ENCODE peak calls at places on chromosome 10, in ten cellular contexts. K, Q, Z, B, F, J, P, C, W and U are unnamed samples.

GRCh38 chr10:132540456-132540855 is 2.9 kb downstream of the INPP5A start:
- DNase-seq in K (peak; percentile 71), Q (no peak), Z (peak; percentile 44), B (no peak), F (peak; percentile 51), J (peak; percentile 55), P (no peak), C (no peak), W (no peak), U (no peak)

GRCh38 chr10:88136712-88137111 is 273.3 kb downstream of the PTEN start:
- DNase-seq in K (no peak), Q (no peak), Z (no peak), B (no peak), F (no peak), J (no peak), P (no peak), C (no peak), W (no peak), U (no peak)

GRCh38 chr10:62183442-62183841 is 85.2 kb downstream of the RTKN2 start:
- DNase-seq in K (no peak), Q (no peak), Z (no peak), B (no peak), F (no peak), J (no peak), P (no peak), C (peak; percentile 47), W (no peak), U (no peak)

GRCh38 chr10:86670876-86671275 is 2.6 kb downstream of the LDB3 start:
- DNase-seq in K (no peak), Q (no peak), Z (no peak), B (no peak), F (no peak), J (no peak), P (no peak), C (no peak), W (no peak), U (no peak)

GRCh38 chr10:30559118-30559684 is 70.4 kb downstream of the LYZL2 start:
- DNase-seq in K (no peak), Q (no peak), Z (no peak), B (no peak), F (no peak), J (no peak), P (no peak), C (no peak), W (peak; percentile 90), U (no peak)

GRCh38 chr10:11875499-11876281 is 52.5 kb downstream of the PROSER2 start:
- DNase-seq in K (peak; percentile 90), Q (peak; percentile 98), Z (peak; percentile 91), B (peak; percentile 90), F (no peak), J (peak; percentile 91), P (peak; percentile 9), C (no peak), W (peak; percentile 87), U (peak; percentile 86)

GRCh38 chr10:116761883-116762282 is 19.5 kb upstream of the HSPA12A start:
- DNase-seq in K (no peak), Q (no peak), Z (no peak), B (no peak), F (no peak), J (peak; percentile 12), P (no peak), C (no peak), W (no peak), U (no peak)

GRCh38 chr10:66180651-66181318 is 745.1 kb upstream of the LRRTM3 start:
- DNase-seq in K (no peak), Q (peak; percentile 62), Z (peak; percentile 78), B (peak; percentile 31), F (peak; percentile 74), J (no peak), P (no peak), C (peak; percentile 1), W (peak; percentile 27), U (peak; percentile 34)

GRCh38 chr10:87734987-87735827 is 75.5 kb downstream of the PAPSS2 start:
- DNase-seq in K (no peak), Q (peak; percentile 41), Z (peak; percentile 69), B (no peak), F (peak; percentile 63), J (no peak), P (no peak), C (no peak), W (no peak), U (no peak)

GRCh38 chr10:47371629-47372485 is 12.2 kb downstream of the ZNF488 start:
- DNase-seq in K (peak; percentile 43), Q (no peak), Z (no peak), B (peak; percentile 12), F (no peak), J (peak; percentile 7), P (no peak), C (no peak), W (peak; percentile 11), U (no peak)

GRCh38 chr10:38010150-38010903 is at the start of gene ZNF33A:
- DNase-seq in K (peak; percentile 90), Q (peak; percentile 96), Z (peak; percentile 96), B (peak; percentile 95), F (peak; percentile 92), J (peak; percentile 94), P (peak; percentile 72), C (peak; percentile 92), W (peak; percentile 94), U (peak; percentile 85)
- TF ChIP-seq CTCF in K (no peak), Q (no peak), Z (no peak), B (no peak), F (no peak), J (peak; percentile 27), P (peak; percentile 25), C (peak; percentile 3), W (no peak), U (no peak)

DNA sequence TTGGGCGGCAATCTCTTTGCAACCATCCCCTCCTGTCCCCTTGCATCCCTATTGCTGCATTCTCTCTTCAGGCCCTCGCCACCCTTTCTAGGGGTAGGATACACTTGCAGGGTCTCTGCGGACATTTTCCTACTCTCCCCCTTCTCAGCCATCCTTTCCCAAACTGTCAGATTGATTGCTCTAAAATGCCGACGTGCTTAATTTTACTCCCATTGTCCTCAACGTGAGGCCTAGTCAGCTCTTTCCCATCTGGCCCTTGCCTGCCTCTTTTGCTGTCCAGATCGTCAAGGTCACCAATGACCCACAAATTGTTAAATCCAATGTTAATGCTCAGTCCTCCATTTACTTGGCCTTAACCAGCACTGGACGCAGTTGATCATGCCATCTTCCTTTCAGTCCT is 12.7 kb upstream of the LRMDA start:
- DNase-seq in K (no peak), Q (no peak), Z (no peak), B (no peak), F (no peak), J (no peak), P (no peak), C (no peak), W (no peak), U (no peak)
- H3K4me3 ChIP-seq in K (no peak overlapping the region), Q (no peak overlapping the region), Z (no peak overlapping the region), B (no peak overlapping the region), F (no peak overlapping the region), J (no peak overlapping the region), P (no peak overlapping the region), C (no peak overlapping the region), W (no peak overlapping the region), U (no peak overlapping the region)

DNA sequence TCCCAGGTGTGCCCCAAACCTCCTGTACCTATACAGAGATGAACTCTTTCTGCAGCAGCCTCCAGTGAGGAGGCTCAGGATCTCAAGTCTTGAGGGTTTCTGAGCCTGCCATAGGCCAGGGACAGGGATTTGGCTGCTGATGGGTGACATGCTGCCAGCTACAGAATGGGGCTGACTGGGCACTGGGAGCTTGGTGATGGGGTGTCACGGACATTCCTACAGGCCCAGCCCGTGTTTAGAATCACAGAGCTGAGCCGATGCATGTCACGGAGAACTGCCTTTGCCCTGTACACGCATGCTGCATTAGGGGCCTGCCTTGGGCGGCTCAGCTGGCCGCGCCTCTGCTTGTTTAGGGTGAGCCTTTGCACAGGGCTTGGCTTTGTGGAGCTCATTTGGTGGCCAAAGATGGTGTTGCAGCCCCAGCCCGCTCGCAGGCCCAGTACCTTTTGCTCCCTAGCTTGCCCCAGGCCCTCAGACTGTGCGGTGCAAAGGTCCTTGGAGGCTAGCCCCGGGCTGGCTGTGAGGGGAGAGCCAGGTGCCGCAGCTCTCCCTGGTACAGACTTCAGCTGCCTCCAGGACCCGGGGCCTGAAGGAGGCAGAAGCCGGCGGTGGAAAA is 108.4 kb upstream of the BTBD16 start:
- DNase-seq in K (no peak), Q (no peak), Z (no peak), B (no peak), F (no peak), J (no peak), P (no peak), C (no peak), W (no peak), U (no peak)
- TF ChIP-seq CTCF in K (no peak), Q (no peak), Z (peak; percentile 2), B (no peak), F (no peak), J (no peak), P (peak; percentile 10), C (no peak), W (no peak), U (no peak)

GRCh38 chr10:103678104-103678526 is 177.3 kb downstream of the SH3PXD2A start:
- DNase-seq in K (peak; percentile 93), Q (no peak), Z (peak; percentile 99), B (peak; percentile 75), F (peak; percentile 49), J (peak; percentile 90), P (no peak), C (peak; percentile 75), W (peak; percentile 68), U (peak; percentile 75)

GRCh38 chr10:103673616-103674015 is 180.1 kb downstream of the NEURL1 start:
- DNase-seq in K (no peak), Q (no peak), Z (no peak), B (no peak), F (no peak), J (no peak), P (no peak), C (no peak), W (no peak), U (no peak)

GRCh38 chr10:103676851-103677417 is 178.4 kb downstream of the SH3PXD2A start:
- DNase-seq in K (peak; percentile 91), Q (no peak), Z (peak; percentile 95), B (no peak), F (no peak), J (peak; percentile 81), P (no peak), C (no peak), W (no peak), U (peak; percentile 81)

GRCh38 chr10:103677486-103677885 is 177.9 kb downstream of the SH3PXD2A start:
- DNase-seq in K (no peak), Q (no peak), Z (no peak), B (no peak), F (no peak), J (no peak), P (no peak), C (no peak), W (no peak), U (no peak)

DNA sequence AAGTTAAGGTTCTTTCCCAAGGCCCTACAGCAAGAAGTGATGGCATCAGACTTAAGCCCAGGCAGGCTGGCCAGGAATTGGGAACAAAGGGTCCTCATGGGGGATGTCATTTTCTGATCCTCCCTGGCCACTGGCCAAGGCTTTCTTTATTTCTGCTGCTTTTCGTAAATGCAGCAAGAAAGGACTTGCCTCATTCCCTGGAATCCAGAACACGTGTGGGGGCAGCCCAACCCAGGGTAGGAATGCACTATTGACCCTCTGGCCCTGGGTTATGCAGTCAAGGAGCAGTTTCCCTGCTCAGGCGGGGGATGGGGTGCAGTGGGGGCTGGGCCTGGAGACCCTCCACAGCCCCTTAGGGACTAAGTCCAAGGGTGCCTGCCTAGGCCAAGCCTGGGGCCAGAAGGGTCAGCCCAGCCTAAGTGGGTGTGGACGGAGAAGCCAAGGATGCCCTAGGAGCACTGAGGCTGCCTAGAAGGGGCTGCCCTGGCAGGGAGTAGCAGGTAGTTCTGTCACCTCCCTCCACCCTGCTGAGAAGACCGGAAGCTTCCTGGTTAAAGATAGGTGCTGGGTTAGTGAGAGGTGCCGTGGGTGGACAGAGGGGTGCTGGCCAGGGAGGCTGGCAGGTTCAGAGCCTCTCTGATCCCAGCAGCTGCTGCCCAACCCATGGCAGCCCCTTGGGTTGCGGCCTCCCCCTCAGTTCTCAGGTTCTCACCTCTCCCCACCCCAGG is 179.2 kb downstream of the SH3PXD2A start:
- DNase-seq in K (peak; percentile 89), Q (peak; percentile 58), Z (peak; percentile 90), B (peak; percentile 57), F (no peak), J (peak; percentile 85), P (no peak), C (no peak), W (no peak), U (peak; percentile 78)
- H3K4me3 ChIP-seq in K (no peak overlapping the region), Q (no peak overlapping the region), Z (no peak overlapping the region), B (no peak overlapping the region), F (no peak overlapping the region), J (no peak overlapping the region), P (no peak overlapping the region), C (no peak overlapping the region), W (no peak overlapping the region), U (no peak overlapping the region)